ENCODE peak calls at places on chromosomes 6 and 20, in six cellular contexts. O is activated CD4-positive, CD25-positive, alpha-beta regulatory T cell treated with anti-CD3 and anti-CD28 coated beads, Interleukin-2, amount 50 U/mL, for 16 hours; F is SW 1271; W is mucosa of descending colon; V is neuronal stem cell; X is occipital lobe. B is an unnamed sample.

GRCh38 chr6:106177786-106178185 is 91.7 kb downstream of the PRDM1 start:
- DNase-seq in O (no peak), F (no peak), W (no peak), V (no peak), X (no peak), B (no peak)

GRCh38 chr6:7150381-7151064 is 42.8 kb downstream of the RREB1 start:
- DNase-seq in O (no peak), F (no peak), W (peak; percentile 21), V (no peak), X (no peak), B (peak; percentile 95)

GRCh38 chr20:51586005-51586440 is 43.5 kb upstream of the NFATC2 start:
- DNase-seq in O (no peak), F (peak; percentile 67), W (no peak), V (no peak), X (no peak), B (no peak)

GRCh38 chr6:77038801-77039200 is 424.5 kb downstream of the HTR1B start:
- DNase-seq in O (no peak), F (peak; percentile 29), W (no peak), V (no peak), X (no peak), B (no peak)

GRCh38 chr6:41451515-41452163 is 94.5 kb upstream of the FOXP4 start:
- DNase-seq in O (no peak), F (no peak), W (no peak), V (no peak), X (peak; percentile 65), B (no peak)

GRCh38 chr6:11410539-11411307 is 126.8 kb upstream of the TMEM170B start:
- DNase-seq in O (no peak), F (no peak), W (no peak), V (no peak), X (peak; percentile 40), B (no peak)

GRCh38 chr6:65110031-65110430 is 597.0 kb downstream of the EYS start:
- DNase-seq in O (no peak), F (no peak), W (no peak), V (no peak), X (no peak), B (no peak)

GRCh38 chr6:131628726-131629125 is 684 bp upstream of the MED23 start:
- DNase-seq in O (no peak), F (no peak), W (no peak), V (no peak), X (no peak), B (no peak)

GRCh38 chr20:25019381-25020155 is 27.0 kb upstream of the APMAP start:
- DNase-seq in O (no peak), F (no peak), W (no peak), V (no peak), X (no peak), B (no peak)

GRCh38 chr20:24878657-24879056 is 70.4 kb upstream of the CST7 start:
- DNase-seq in O (no peak), F (no peak), W (no peak), V (no peak), X (no peak), B (no peak)

GRCh38 chr6:121055572-121056163 is 278.6 kb downstream of the TBC1D32 start:
- DNase-seq in O (no peak), F (peak; percentile 61), W (peak; percentile 10), V (peak; percentile 53), X (no peak), B (peak; percentile 40)

GRCh38 chr6:101502818-101503217 is 109.3 kb downstream of the GRIK2 start:
- DNase-seq in O (no peak), F (no peak), W (no peak), V (no peak), X (no peak), B (no peak)

GRCh38 chr6:128635219-128635618 is 114.8 kb upstream of the PTPRK start:
- DNase-seq in O (no peak), F (no peak), W (no peak), V (no peak), X (no peak), B (no peak)

GRCh38 chr6:15526129-15526764 is 136.6 kb downstream of the DTNBP1 start:
- DNase-seq in O (no peak), F (no peak), W (no peak), V (no peak), X (no peak), B (no peak)

GRCh38 chr6:1227935-1228753 is 83.8 kb upstream of the FOXQ1 start:
- DNase-seq in O (no peak), F (no peak), W (no peak), V (no peak), X (no peak), B (no peak)

GRCh38 chr20:2794202-2794748 is 6.2 kb downstream of the CPXM1 start:
- DNase-seq in O (no peak), F (no peak), W (no peak), V (no peak), X (no peak), B (no peak)

GRCh38 chr6:79468116-79468515 is 69.1 kb downstream of the LCA5 start:
- DNase-seq in O (no peak), F (no peak), W (no peak), V (no peak), X (no peak), B (no peak)

GRCh38 chr20:44548171-44548678 is 26.4 kb upstream of the SERINC3 start:
- DNase-seq in O (no peak), F (no peak), W (no peak), V (no peak), X (no peak), B (no peak)